ENCODE peak calls at places on chromosome 15, in ten cellular contexts. U is mucosa of descending colon; X is GM23248; J is uterus; R is fibroblast of lung; W is naive thymus-derived CD4-positive, alpha-beta T cell; N is tibial artery; C is H1; V is left ventricle myocardium inferior; K is Peyer's patch. O is an unnamed sample. For H3K4me1, the result is how much of the 10 kb centered on the place peaks cover.

GRCh38 chr15:101225658-101226057 is 26.2 kb downstream of the CHSY1 start:
- DNase-seq in U (no peak), X (no peak), J (no peak), R (no peak), W (no peak), N (no peak), C (no peak), V (no peak), K (no peak), O (no peak)

GRCh38 chr15:58260911-58261267 is 122.7 kb downstream of the AQP9 start:
- DNase-seq in U (no peak), X (peak), J (no peak), R (peak), W (no peak), N (no peak), C (no peak), V (peak), K (no peak), O (no peak)

GRCh38 chr15:91967935-91968605 is 114.6 kb downstream of the SLCO3A1 start:
- DNase-seq in U (no peak), X (peak), J (no peak), R (no peak), W (no peak), N (no peak), C (no peak), V (no peak), K (no peak), O (no peak)

GRCh38 chr15:52112203-52112750 is 298 bp downstream of the BCL2L10 start:
- DNase-seq in U (peak), X (peak), J (no peak), R (no peak), W (peak), N (no peak), C (no peak), V (no peak), K (no peak), O (peak)

GRCh38 chr15:92638291-92638708 is 17.3 kb downstream of the FAM174B start:
- DNase-seq in U (peak), X (no peak), J (no peak), R (peak), W (no peak), N (no peak), C (no peak), V (no peak), K (no peak), O (peak)

GRCh38 chr15:98394546-98394945 is 253.8 kb upstream of the IGF1R start:
- DNase-seq in U (no peak), X (no peak), J (no peak), R (no peak), W (no peak), N (no peak), C (no peak), V (no peak), K (no peak), O (no peak)

GRCh38 chr15:62739507-62739906 is 303.0 kb upstream of the TPM1 start:
- DNase-seq in U (no peak), X (peak), J (no peak), R (peak), W (no peak), N (no peak), C (no peak), V (no peak), K (no peak), O (no peak)

GRCh38 chr15:78791357-78791756 is 19.9 kb downstream of the ADAMTS7 start:
- DNase-seq in U (no peak), X (no peak), J (no peak), R (no peak), W (no peak), N (no peak), C (no peak), V (no peak), K (no peak), O (no peak)

GRCh38 chr15:65869954-65870871 is 922 bp downstream of the RAB11A start:
- DNase-seq in U (peak), X (peak), J (peak), R (peak), W (peak), N (peak), C (no peak), V (peak), K (peak), O (peak)

GRCh38 chr15:60672400-60672799 is 193.5 kb upstream of the ICE2 start:
- DNase-seq in U (no peak), X (no peak), J (no peak), R (no peak), W (no peak), N (no peak), C (no peak), V (no peak), K (no peak), O (no peak)
- H3K4me3 ChIP-seq in U (no peak), X (no peak), J (no peak), R (no peak), W (no peak), N (no peak), C (no peak), V (no peak), K (no peak), O (no peak)

GRCh38 chr15:67166280-67167009 is 88.0 kb downstream of the AAGAB start:
- DNase-seq in U (no peak), X (no peak), J (no peak), R (no peak), W (no peak), N (no peak), C (no peak), V (no peak), K (no peak), O (no peak)
- H3K4me1 ChIP-seq in U (under half), X (under half), J (under half), R (half or more), W (under half), N (under half), C (under half), V (half or more), K (under half), O (under half)

GRCh38 chr15:83652606-83653204 is 1.2 kb upstream of the ADAMTSL3 start:
- DNase-seq in U (no peak), X (no peak), J (no peak), R (no peak), W (no peak), N (no peak), C (no peak), V (no peak), K (no peak), O (no peak)

GRCh38 chr15:83653288-83653638 is 660 bp upstream of the ADAMTSL3 start:
- DNase-seq in U (no peak), X (no peak), J (no peak), R (no peak), W (no peak), N (peak), C (peak), V (no peak), K (no peak), O (no peak)

GRCh38 chr15:83655237-83655616 is 1.3 kb downstream of the ADAMTSL3 start:
- DNase-seq in U (no peak), X (no peak), J (no peak), R (no peak), W (no peak), N (no peak), C (no peak), V (no peak), K (no peak), O (no peak)

GRCh38 chr15:83654379-83655236 is 685 bp downstream of the ADAMTSL3 start:
- DNase-seq in U (no peak), X (peak), J (peak), R (no peak), W (no peak), N (peak), C (peak), V (peak), K (no peak), O (peak)

DNA sequence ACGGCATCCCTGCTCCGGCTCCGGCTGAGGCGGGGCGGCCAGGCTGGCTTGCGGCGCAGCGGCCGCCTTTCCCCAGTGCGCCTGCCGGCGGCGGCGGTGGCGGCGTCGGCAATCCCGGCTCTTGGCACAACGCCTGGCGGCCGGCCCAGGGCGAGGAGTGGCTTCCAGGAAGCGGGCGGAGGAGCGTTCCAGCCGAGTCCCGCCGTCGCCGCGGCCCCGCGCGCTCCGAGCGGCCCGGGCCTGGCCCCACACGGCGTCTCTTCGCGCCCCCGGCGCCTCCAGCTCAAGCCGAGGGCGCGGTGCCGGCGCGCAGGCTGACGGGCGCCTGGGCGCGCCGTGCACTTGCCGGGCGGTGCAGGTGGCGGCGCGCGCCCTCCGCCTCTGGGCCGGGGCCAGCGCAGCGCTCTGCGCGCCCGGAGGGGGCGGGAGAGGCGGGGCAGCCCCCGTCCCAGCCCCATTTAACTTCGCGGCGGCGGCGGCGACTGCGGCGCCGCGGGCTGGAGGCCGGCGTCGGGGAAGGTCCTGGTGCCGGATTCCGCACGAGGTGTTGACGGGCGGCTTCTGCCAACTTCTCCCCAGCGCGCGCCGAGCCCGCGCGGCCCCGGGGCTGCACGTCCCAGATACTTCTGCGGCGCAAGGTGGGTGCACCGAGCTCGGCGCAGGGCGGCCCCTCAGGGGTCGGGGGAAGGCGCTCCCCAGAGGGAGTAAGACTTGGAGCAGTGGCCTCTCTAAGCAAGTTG is at the start of gene ADAMTSL3:
- DNase-seq in U (peak), X (peak), J (peak), R (peak), W (no peak), N (peak), C (peak), V (peak), K (no peak), O (peak)
- H3K4me3 ChIP-seq in U (no peak), X (no peak), J (peak), R (no peak), W (no peak), N (peak), C (peak), V (peak), K (peak), O (peak)

DNA sequence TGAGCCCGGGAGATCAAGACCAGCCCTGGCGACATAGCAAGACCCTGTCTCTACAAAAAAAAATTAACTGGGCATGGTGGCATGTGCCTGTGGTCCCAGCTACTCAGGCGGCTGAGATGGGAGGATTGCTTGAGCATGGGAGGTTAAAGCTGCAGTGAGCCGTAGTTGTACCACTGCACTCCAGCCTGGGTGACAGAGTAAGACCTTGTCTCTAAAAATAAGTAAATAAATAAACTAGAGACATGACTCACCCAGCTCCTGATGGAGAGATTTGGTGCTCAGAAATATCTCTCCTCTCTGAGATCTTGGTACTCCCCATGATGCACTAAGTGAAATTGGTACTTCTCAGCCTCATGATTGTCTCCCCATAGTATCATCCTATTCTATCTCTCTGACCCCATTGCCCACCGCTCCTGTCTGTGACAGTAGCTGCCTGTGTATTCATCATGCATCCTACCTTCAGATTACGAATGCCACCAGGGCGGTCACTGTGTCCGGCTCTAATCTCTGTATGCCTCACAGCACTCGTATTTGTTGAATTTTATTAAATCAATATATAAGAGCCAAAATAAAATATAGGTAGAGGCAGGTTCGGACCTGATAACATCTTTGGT is 50.9 kb downstream of the ABHD2 start:
- DNase-seq in U (no peak), X (peak), J (no peak), R (peak), W (no peak), N (no peak), C (no peak), V (no peak), K (no peak), O (peak)
- H3K4me1 ChIP-seq in U (under half), X (under half), J (under half), R (under half), W (under half), N (half or more), C (under half), V (half or more), K (under half), O (under half)

DNA sequence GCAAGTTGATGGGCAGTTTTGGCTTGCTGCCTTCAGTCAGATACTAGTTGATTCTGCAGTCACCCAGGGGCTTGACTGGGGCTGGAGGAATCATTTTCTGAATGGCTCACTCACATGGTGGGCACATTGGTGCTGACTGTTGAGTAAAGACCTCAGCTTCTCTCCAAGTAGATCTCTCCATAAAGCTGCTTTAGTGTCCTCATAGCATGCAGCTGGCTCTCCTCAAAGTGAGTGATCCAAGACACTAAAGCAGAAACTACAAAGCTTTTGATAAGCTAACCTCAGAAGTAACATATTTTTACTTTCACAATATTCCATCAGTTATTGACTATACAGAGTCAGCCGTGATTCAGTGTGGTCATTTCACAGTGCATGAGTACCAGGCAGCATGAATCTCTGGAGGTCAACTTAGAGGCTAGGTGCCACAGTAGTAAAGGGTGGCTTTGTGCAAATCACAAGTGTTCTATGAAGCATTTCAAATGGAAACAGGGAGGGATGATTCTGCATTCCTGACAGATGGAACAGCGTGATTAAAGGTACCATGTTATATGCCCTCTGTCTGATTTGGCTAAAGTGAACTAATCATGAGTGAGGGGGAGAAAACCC is 24.3 kb upstream of the ATP8B4 start:
- DNase-seq in U (no peak), X (no peak), J (no peak), R (no peak), W (no peak), N (no peak), C (no peak), V (no peak), K (no peak), O (no peak)
- H3K4me3 ChIP-seq in U (no peak), X (no peak), J (no peak), R (no peak), W (no peak), N (no peak), C (no peak), V (no peak), K (no peak), O (no peak)

GRCh38 chr15:85620321-85621044 is 174.2 kb downstream of the KLHL25 start:
- DNase-seq in U (no peak), X (peak), J (no peak), R (peak), W (no peak), N (peak), C (no peak), V (no peak), K (no peak), O (no peak)

GRCh38 chr15:85618956-85619491 is 175.7 kb downstream of the KLHL25 start:
- DNase-seq in U (peak), X (peak), J (peak), R (peak), W (no peak), N (peak), C (no peak), V (peak), K (peak), O (peak)

GRCh38 chr15:85615930-85616329 is 178.8 kb downstream of the KLHL25 start:
- DNase-seq in U (peak), X (peak), J (no peak), R (peak), W (no peak), N (no peak), C (no peak), V (no peak), K (no peak), O (no peak)

GRCh38 chr15:85614059-85614458 is 180.7 kb downstream of the KLHL25 start:
- DNase-seq in U (no peak), X (peak), J (no peak), R (no peak), W (no peak), N (no peak), C (no peak), V (no peak), K (no peak), O (no peak)

GRCh38 chr15:85616549-85616948 is 178.2 kb downstream of the KLHL25 start:
- DNase-seq in U (no peak), X (peak), J (no peak), R (peak), W (no peak), N (no peak), C (no peak), V (no peak), K (no peak), O (no peak)
- H3K4me1 ChIP-seq in U (under half), X (half or more), J (under half), R (under half), W (under half), N (half or more), C (under half), V (half or more), K (under half), O (under half)

DNA sequence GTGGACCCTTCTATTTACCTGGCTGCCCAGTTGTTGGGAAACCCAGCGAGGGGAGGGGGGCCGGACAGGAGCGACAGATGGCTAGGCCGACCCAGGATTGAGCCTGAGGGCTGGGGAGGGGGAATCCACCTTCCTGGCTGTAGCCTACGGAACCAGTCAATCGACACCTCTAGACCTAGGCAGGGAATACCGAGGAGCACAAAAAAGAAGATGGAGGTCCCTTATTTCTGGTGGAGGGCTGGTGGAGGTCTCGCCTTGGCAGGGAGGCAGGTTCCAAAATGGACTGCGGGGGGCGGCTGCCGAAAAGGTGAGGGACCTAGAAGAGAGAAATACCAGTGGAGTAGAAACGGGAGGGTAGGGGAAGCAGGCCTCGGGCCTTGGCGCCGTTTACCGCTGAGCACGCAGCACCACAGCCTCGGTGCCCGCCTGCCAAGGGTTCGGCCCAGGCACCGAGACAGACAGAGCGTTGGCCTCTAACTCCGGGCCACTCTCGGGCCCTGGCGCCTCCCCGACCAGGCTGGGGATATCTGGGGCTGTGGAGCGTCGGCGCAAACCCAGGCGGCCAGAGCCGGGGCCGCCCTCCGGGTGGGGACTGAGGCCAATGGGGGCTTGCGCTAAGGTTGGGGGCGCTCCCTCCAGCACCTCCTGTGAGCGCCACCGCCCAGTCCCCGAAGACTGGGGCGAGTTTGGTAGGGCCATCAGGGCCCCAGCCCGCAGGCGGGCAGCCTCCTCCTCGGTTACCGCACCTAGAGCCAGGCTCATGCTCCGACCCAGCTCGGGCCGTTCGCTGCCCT is 1.6 kb downstream of the ANKRD63 start:
- DNase-seq in U (no peak), X (no peak), J (no peak), R (no peak), W (no peak), N (no peak), C (peak), V (no peak), K (no peak), O (no peak)
- H3K4me3 ChIP-seq in U (no peak), X (no peak), J (peak), R (no peak), W (no peak), N (peak), C (peak), V (peak), K (peak), O (peak)

DNA sequence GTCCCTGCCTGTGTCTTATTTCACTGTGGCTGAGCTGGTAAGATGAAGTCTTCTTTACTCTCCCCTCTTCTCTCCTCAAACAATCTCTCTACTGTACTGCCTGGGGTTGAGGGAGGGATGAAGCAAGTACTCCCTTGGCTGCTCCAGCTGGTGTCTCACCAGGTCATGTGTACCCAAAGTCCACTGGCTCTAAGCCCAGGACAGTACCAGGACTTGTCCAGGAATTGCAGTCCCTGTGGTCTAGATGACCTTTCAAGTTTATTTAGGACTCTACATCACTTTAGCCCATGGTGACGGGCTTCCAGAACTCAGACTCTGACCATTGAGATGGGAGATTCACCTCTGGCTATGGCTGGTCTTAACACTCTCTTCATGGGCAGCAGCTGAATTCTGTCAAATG is 17.5 kb upstream of the SLC27A2 start:
- DNase-seq in U (no peak), X (peak), J (no peak), R (peak), W (no peak), N (peak), C (no peak), V (no peak), K (no peak), O (peak)
- H3K4me1 ChIP-seq in U (under half), X (under half), J (under half), R (under half), W (under half), N (under half), C (under half), V (under half), K (under half), O (under half)

GRCh38 chr15:74431645-74432044 is 2.1 kb downstream of the SEMA7A start:
- DNase-seq in U (no peak), X (peak), J (no peak), R (no peak), W (no peak), N (no peak), C (no peak), V (no peak), K (peak), O (no peak)

GRCh38 chr15:74428970-74429783 is 4.6 kb downstream of the SEMA7A start:
- DNase-seq in U (peak), X (no peak), J (no peak), R (no peak), W (no peak), N (no peak), C (no peak), V (no peak), K (peak), O (no peak)

GRCh38 chr15:74431116-74431515 is 2.6 kb downstream of the SEMA7A start:
- DNase-seq in U (no peak), X (no peak), J (no peak), R (no peak), W (no peak), N (no peak), C (no peak), V (no peak), K (no peak), O (no peak)

GRCh38 chr15:74429784-74430141 is 4.0 kb downstream of the SEMA7A start:
- DNase-seq in U (no peak), X (no peak), J (no peak), R (no peak), W (no peak), N (no peak), C (no peak), V (no peak), K (no peak), O (no peak)

DNA sequence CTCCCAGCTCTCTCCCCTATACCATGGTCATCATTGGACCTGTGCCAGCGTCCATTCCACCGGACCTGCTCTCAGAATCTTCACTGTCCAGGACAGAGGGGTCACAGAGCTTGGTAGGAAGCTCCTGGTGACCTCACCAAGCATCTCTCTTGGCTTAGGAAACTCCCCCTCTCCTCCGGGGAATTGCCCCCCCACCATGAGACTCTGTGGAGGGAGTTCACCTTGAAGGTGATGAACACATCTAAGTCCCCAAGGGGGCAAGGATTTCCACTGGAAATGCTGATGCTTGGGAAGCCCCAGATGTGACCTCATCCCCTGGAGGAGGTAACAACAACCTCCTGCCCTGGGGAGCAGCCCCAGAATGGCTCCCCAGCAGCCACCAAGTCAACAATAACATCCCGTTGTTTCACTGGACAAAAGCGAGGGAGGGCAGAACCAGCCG is 3.2 kb downstream of the SEMA7A start:
- DNase-seq in U (no peak), X (peak), J (no peak), R (no peak), W (no peak), N (no peak), C (no peak), V (no peak), K (no peak), O (no peak)
- H3K4me3 ChIP-seq in U (no peak), X (peak), J (no peak), R (no peak), W (no peak), N (no peak), C (no peak), V (no peak), K (no peak), O (no peak)

O was measured in right lobe of liver.